ENCODE peak calls at places on chromosomes 2 and 18, in six cellular contexts. One of them, this sample, is unnamed.

GRCh38 chr2:58562281-58562680 is 321.2 kb upstream of the FANCL start:
- DNase-seq in GM06990: no peak
- DNase-seq in NCI-H1694 treated with DMSO at 0.1 percent for 48 hours: no peak
- DNase-seq in activated naive CD8-positive, alpha-beta T cell treated with anti-CD3 and anti-CD28 coated beads, Interleukin-2, amount 10 ng/mL, durations not matched to agents 7 days and 5 days: no peak
- DNase-seq in activated naive CD4-positive, alpha-beta T cell treated with anti-CD3 and anti-CD28 coated beads, Interleukin-2, amount 10 ng/mL, durations not matched to agents 7 days and 5 days: no peak
- DNase-seq in neural crest cell: no peak
- DNase-seq in this sample: no peak

GRCh38 chr2:72984172-72984671 is 66.9 kb downstream of the EMX1 start:
- DNase-seq in NCI-H1694 treated with DMSO at 0.1 percent for 48 hours: no peak
- DNase-seq in activated naive CD4-positive, alpha-beta T cell treated with anti-CD3 and anti-CD28 coated beads, Interleukin-2, amount 10 ng/mL, durations not matched to agents 7 days and 5 days: no peak
- DNase-seq in activated naive CD8-positive, alpha-beta T cell treated with anti-CD3 and anti-CD28 coated beads, Interleukin-2, amount 10 ng/mL, durations not matched to agents 7 days and 5 days: no peak
- DNase-seq in GM06990: no peak
- DNase-seq in neural crest cell: no peak
- DNase-seq in this sample: no peak

GRCh38 chr2:71670430-71670795 is 217.1 kb downstream of the DYSF start:
- DNase-seq in GM06990: no peak
- DNase-seq in activated naive CD4-positive, alpha-beta T cell treated with anti-CD3 and anti-CD28 coated beads, Interleukin-2, amount 10 ng/mL, durations not matched to agents 7 days and 5 days: no peak
- DNase-seq in neural crest cell: peak
- DNase-seq in NCI-H1694 treated with DMSO at 0.1 percent for 48 hours: no peak
- DNase-seq in activated naive CD8-positive, alpha-beta T cell treated with anti-CD3 and anti-CD28 coated beads, Interleukin-2, amount 10 ng/mL, durations not matched to agents 7 days and 5 days: no peak
- DNase-seq in this sample: no peak

GRCh38 chr18:63788447-63789096 is 13.4 kb downstream of the SERPINB7 start:
- DNase-seq in neural crest cell: no peak
- DNase-seq in activated naive CD8-positive, alpha-beta T cell treated with anti-CD3 and anti-CD28 coated beads, Interleukin-2, amount 10 ng/mL, durations not matched to agents 7 days and 5 days: no peak
- DNase-seq in GM06990: no peak
- DNase-seq in activated naive CD4-positive, alpha-beta T cell treated with anti-CD3 and anti-CD28 coated beads, Interleukin-2, amount 10 ng/mL, durations not matched to agents 7 days and 5 days: peak
- DNase-seq in NCI-H1694 treated with DMSO at 0.1 percent for 48 hours: no peak
- DNase-seq in this sample: no peak

GRCh38 chr2:37472959-37473358 is 128.5 kb downstream of the QPCT start:
- DNase-seq in neural crest cell: no peak
- DNase-seq in NCI-H1694 treated with DMSO at 0.1 percent for 48 hours: no peak
- DNase-seq in GM06990: no peak
- DNase-seq in activated naive CD4-positive, alpha-beta T cell treated with anti-CD3 and anti-CD28 coated beads, Interleukin-2, amount 10 ng/mL, durations not matched to agents 7 days and 5 days: no peak
- DNase-seq in activated naive CD8-positive, alpha-beta T cell treated with anti-CD3 and anti-CD28 coated beads, Interleukin-2, amount 10 ng/mL, durations not matched to agents 7 days and 5 days: no peak
- DNase-seq in this sample: no peak

GRCh38 chr2:97740590-97741182 is 27.3 kb downstream of the ZAP70 start:
- DNase-seq in activated naive CD8-positive, alpha-beta T cell treated with anti-CD3 and anti-CD28 coated beads, Interleukin-2, amount 10 ng/mL, durations not matched to agents 7 days and 5 days: peak
- DNase-seq in neural crest cell: peak
- DNase-seq in activated naive CD4-positive, alpha-beta T cell treated with anti-CD3 and anti-CD28 coated beads, Interleukin-2, amount 10 ng/mL, durations not matched to agents 7 days and 5 days: peak
- DNase-seq in GM06990: peak
- DNase-seq in NCI-H1694 treated with DMSO at 0.1 percent for 48 hours: peak
- DNase-seq in this sample: no peak

GRCh38 chr2:213229814-213230213 is 54.5 kb upstream of the SPAG16 start:
- DNase-seq in neural crest cell: no peak
- DNase-seq in activated naive CD8-positive, alpha-beta T cell treated with anti-CD3 and anti-CD28 coated beads, Interleukin-2, amount 10 ng/mL, durations not matched to agents 7 days and 5 days: no peak
- DNase-seq in activated naive CD4-positive, alpha-beta T cell treated with anti-CD3 and anti-CD28 coated beads, Interleukin-2, amount 10 ng/mL, durations not matched to agents 7 days and 5 days: no peak
- DNase-seq in NCI-H1694 treated with DMSO at 0.1 percent for 48 hours: no peak
- DNase-seq in GM06990: no peak
- DNase-seq in this sample: no peak

GRCh38 chr18:54330768-54331548 is 26.7 kb downstream of the STARD6 start:
- DNase-seq in GM06990: no peak
- DNase-seq in activated naive CD4-positive, alpha-beta T cell treated with anti-CD3 and anti-CD28 coated beads, Interleukin-2, amount 10 ng/mL, durations not matched to agents 7 days and 5 days: no peak
- DNase-seq in neural crest cell: no peak
- DNase-seq in activated naive CD8-positive, alpha-beta T cell treated with anti-CD3 and anti-CD28 coated beads, Interleukin-2, amount 10 ng/mL, durations not matched to agents 7 days and 5 days: no peak
- DNase-seq in NCI-H1694 treated with DMSO at 0.1 percent for 48 hours: no peak
- DNase-seq in this sample: no peak

GRCh38 chr2:41972819-41973218 is 75.0 kb upstream of the PKDCC start:
- DNase-seq in activated naive CD4-positive, alpha-beta T cell treated with anti-CD3 and anti-CD28 coated beads, Interleukin-2, amount 10 ng/mL, durations not matched to agents 7 days and 5 days: no peak
- DNase-seq in activated naive CD8-positive, alpha-beta T cell treated with anti-CD3 and anti-CD28 coated beads, Interleukin-2, amount 10 ng/mL, durations not matched to agents 7 days and 5 days: no peak
- DNase-seq in NCI-H1694 treated with DMSO at 0.1 percent for 48 hours: no peak
- DNase-seq in GM06990: no peak
- DNase-seq in neural crest cell: no peak
- DNase-seq in this sample: no peak

GRCh38 chr18:66813138-66813537 is 209.2 kb upstream of the CDH19 start:
- DNase-seq in neural crest cell: no peak
- DNase-seq in activated naive CD4-positive, alpha-beta T cell treated with anti-CD3 and anti-CD28 coated beads, Interleukin-2, amount 10 ng/mL, durations not matched to agents 7 days and 5 days: no peak
- DNase-seq in NCI-H1694 treated with DMSO at 0.1 percent for 48 hours: no peak
- DNase-seq in activated naive CD8-positive, alpha-beta T cell treated with anti-CD3 and anti-CD28 coated beads, Interleukin-2, amount 10 ng/mL, durations not matched to agents 7 days and 5 days: no peak
- DNase-seq in GM06990: no peak
- DNase-seq in this sample: no peak

GRCh38 chr2:127085260-127085666 is 21.7 kb downstream of the BIN1 start:
- DNase-seq in activated naive CD4-positive, alpha-beta T cell treated with anti-CD3 and anti-CD28 coated beads, Interleukin-2, amount 10 ng/mL, durations not matched to agents 7 days and 5 days: no peak
- DNase-seq in NCI-H1694 treated with DMSO at 0.1 percent for 48 hours: no peak
- DNase-seq in neural crest cell: no peak
- DNase-seq in activated naive CD8-positive, alpha-beta T cell treated with anti-CD3 and anti-CD28 coated beads, Interleukin-2, amount 10 ng/mL, durations not matched to agents 7 days and 5 days: peak
- DNase-seq in GM06990: no peak
- DNase-seq in this sample: peak

GRCh38 chr2:143581989-143582719 is 452.9 kb downstream of the ARHGAP15 start:
- DNase-seq in NCI-H1694 treated with DMSO at 0.1 percent for 48 hours: no peak
- DNase-seq in neural crest cell: no peak
- DNase-seq in activated naive CD8-positive, alpha-beta T cell treated with anti-CD3 and anti-CD28 coated beads, Interleukin-2, amount 10 ng/mL, durations not matched to agents 7 days and 5 days: no peak
- DNase-seq in GM06990: no peak
- DNase-seq in activated naive CD4-positive, alpha-beta T cell treated with anti-CD3 and anti-CD28 coated beads, Interleukin-2, amount 10 ng/mL, durations not matched to agents 7 days and 5 days: no peak
- DNase-seq in this sample: no peak

GRCh38 chr2:66242099-66242498 is 192.8 kb upstream of the MEIS1 start:
- DNase-seq in neural crest cell: no peak
- DNase-seq in activated naive CD4-positive, alpha-beta T cell treated with anti-CD3 and anti-CD28 coated beads, Interleukin-2, amount 10 ng/mL, durations not matched to agents 7 days and 5 days: no peak
- DNase-seq in NCI-H1694 treated with DMSO at 0.1 percent for 48 hours: no peak
- DNase-seq in GM06990: no peak
- DNase-seq in activated naive CD8-positive, alpha-beta T cell treated with anti-CD3 and anti-CD28 coated beads, Interleukin-2, amount 10 ng/mL, durations not matched to agents 7 days and 5 days: no peak
- DNase-seq in this sample: no peak

GRCh38 chr2:64018715-64019082 is 529 bp downstream of the VPS54 start:
- DNase-seq in neural crest cell: no peak
- DNase-seq in NCI-H1694 treated with DMSO at 0.1 percent for 48 hours: no peak
- DNase-seq in GM06990: no peak
- DNase-seq in activated naive CD4-positive, alpha-beta T cell treated with anti-CD3 and anti-CD28 coated beads, Interleukin-2, amount 10 ng/mL, durations not matched to agents 7 days and 5 days: peak
- DNase-seq in activated naive CD8-positive, alpha-beta T cell treated with anti-CD3 and anti-CD28 coated beads, Interleukin-2, amount 10 ng/mL, durations not matched to agents 7 days and 5 days: no peak
- DNase-seq in this sample: no peak

GRCh38 chr2:217617496-217618085 is 385.2 kb downstream of the TNS1 start:
- DNase-seq in GM06990: no peak
- DNase-seq in activated naive CD4-positive, alpha-beta T cell treated with anti-CD3 and anti-CD28 coated beads, Interleukin-2, amount 10 ng/mL, durations not matched to agents 7 days and 5 days: no peak
- DNase-seq in neural crest cell: no peak
- DNase-seq in activated naive CD8-positive, alpha-beta T cell treated with anti-CD3 and anti-CD28 coated beads, Interleukin-2, amount 10 ng/mL, durations not matched to agents 7 days and 5 days: no peak
- DNase-seq in NCI-H1694 treated with DMSO at 0.1 percent for 48 hours: no peak
- DNase-seq in this sample: no peak

GRCh38 chr2:30026091-30027055 is 105.0 kb upstream of the ALK start:
- DNase-seq in neural crest cell: peak
- DNase-seq in activated naive CD4-positive, alpha-beta T cell treated with anti-CD3 and anti-CD28 coated beads, Interleukin-2, amount 10 ng/mL, durations not matched to agents 7 days and 5 days: peak
- DNase-seq in GM06990: no peak
- DNase-seq in NCI-H1694 treated with DMSO at 0.1 percent for 48 hours: peak
- DNase-seq in activated naive CD8-positive, alpha-beta T cell treated with anti-CD3 and anti-CD28 coated beads, Interleukin-2, amount 10 ng/mL, durations not matched to agents 7 days and 5 days: no peak
- DNase-seq in this sample: peak

GRCh38 chr2:106269591-106270291 is 75.6 kb upstream of the UXS1 start:
- DNase-seq in activated naive CD8-positive, alpha-beta T cell treated with anti-CD3 and anti-CD28 coated beads, Interleukin-2, amount 10 ng/mL, durations not matched to agents 7 days and 5 days: peak
- DNase-seq in neural crest cell: no peak
- DNase-seq in NCI-H1694 treated with DMSO at 0.1 percent for 48 hours: no peak
- DNase-seq in GM06990: peak
- DNase-seq in activated naive CD4-positive, alpha-beta T cell treated with anti-CD3 and anti-CD28 coated beads, Interleukin-2, amount 10 ng/mL, durations not matched to agents 7 days and 5 days: peak
- DNase-seq in this sample: no peak

GRCh38 chr2:214471990-214472389 is 61.1 kb downstream of the VWC2L start:
- DNase-seq in activated naive CD8-positive, alpha-beta T cell treated with anti-CD3 and anti-CD28 coated beads, Interleukin-2, amount 10 ng/mL, durations not matched to agents 7 days and 5 days: no peak
- DNase-seq in NCI-H1694 treated with DMSO at 0.1 percent for 48 hours: no peak
- DNase-seq in neural crest cell: no peak
- DNase-seq in activated naive CD4-positive, alpha-beta T cell treated with anti-CD3 and anti-CD28 coated beads, Interleukin-2, amount 10 ng/mL, durations not matched to agents 7 days and 5 days: no peak
- DNase-seq in GM06990: no peak
- DNase-seq in this sample: no peak

GRCh38 chr18:46099463-46099862 is 1.4 kb upstream of the ATP5F1A start:
- DNase-seq in GM06990: no peak
- DNase-seq in NCI-H1694 treated with DMSO at 0.1 percent for 48 hours: no peak
- DNase-seq in neural crest cell: no peak
- DNase-seq in activated naive CD4-positive, alpha-beta T cell treated with anti-CD3 and anti-CD28 coated beads, Interleukin-2, amount 10 ng/mL, durations not matched to agents 7 days and 5 days: no peak
- DNase-seq in activated naive CD8-positive, alpha-beta T cell treated with anti-CD3 and anti-CD28 coated beads, Interleukin-2, amount 10 ng/mL, durations not matched to agents 7 days and 5 days: no peak
- DNase-seq in this sample: no peak

GRCh38 chr2:205273627-205274026 is 408.7 kb upstream of the NRP2 start:
- DNase-seq in activated naive CD8-positive, alpha-beta T cell treated with anti-CD3 and anti-CD28 coated beads, Interleukin-2, amount 10 ng/mL, durations not matched to agents 7 days and 5 days: no peak
- DNase-seq in NCI-H1694 treated with DMSO at 0.1 percent for 48 hours: no peak
- DNase-seq in activated naive CD4-positive, alpha-beta T cell treated with anti-CD3 and anti-CD28 coated beads, Interleukin-2, amount 10 ng/mL, durations not matched to agents 7 days and 5 days: no peak
- DNase-seq in neural crest cell: no peak
- DNase-seq in GM06990: no peak
- DNase-seq in this sample: no peak

GRCh38 chr18:22493940-22494339 is 76.2 kb upstream of the CTAGE1 start:
- DNase-seq in neural crest cell: no peak
- DNase-seq in NCI-H1694 treated with DMSO at 0.1 percent for 48 hours: no peak
- DNase-seq in activated naive CD4-positive, alpha-beta T cell treated with anti-CD3 and anti-CD28 coated beads, Interleukin-2, amount 10 ng/mL, durations not matched to agents 7 days and 5 days: no peak
- DNase-seq in GM06990: no peak
- DNase-seq in activated naive CD8-positive, alpha-beta T cell treated with anti-CD3 and anti-CD28 coated beads, Interleukin-2, amount 10 ng/mL, durations not matched to agents 7 days and 5 days: no peak
- DNase-seq in this sample: no peak

GRCh38 chr18:22451796-22452195 is 34.1 kb upstream of the CTAGE1 start:
- DNase-seq in GM06990: no peak
- DNase-seq in neural crest cell: no peak
- DNase-seq in activated naive CD8-positive, alpha-beta T cell treated with anti-CD3 and anti-CD28 coated beads, Interleukin-2, amount 10 ng/mL, durations not matched to agents 7 days and 5 days: no peak
- DNase-seq in activated naive CD4-positive, alpha-beta T cell treated with anti-CD3 and anti-CD28 coated beads, Interleukin-2, amount 10 ng/mL, durations not matched to agents 7 days and 5 days: no peak
- DNase-seq in NCI-H1694 treated with DMSO at 0.1 percent for 48 hours: no peak
- DNase-seq in this sample: no peak

GRCh38 chr2:201358684-201359083 is 1.5 kb upstream of the FLACC1 start:
- DNase-seq in neural crest cell: no peak
- DNase-seq in GM06990: no peak
- DNase-seq in NCI-H1694 treated with DMSO at 0.1 percent for 48 hours: no peak
- DNase-seq in activated naive CD4-positive, alpha-beta T cell treated with anti-CD3 and anti-CD28 coated beads, Interleukin-2, amount 10 ng/mL, durations not matched to agents 7 days and 5 days: no peak
- DNase-seq in activated naive CD8-positive, alpha-beta T cell treated with anti-CD3 and anti-CD28 coated beads, Interleukin-2, amount 10 ng/mL, durations not matched to agents 7 days and 5 days: no peak
- DNase-seq in this sample: no peak

This sample was measured in G401.